ENCODE peak calls at places on chromosome 21, in six cellular contexts. K is bronchial epithelial cell, B is omental fat pad, W is neural progenitor cell, C is H9, O is nephron progenitor cell. U is an unnamed sample.

GRCh38 chr21:38958940-38959685 is 153.4 kb downstream of the ETS2 start:
- DNase-seq in K (peak; percentile 79), B (no peak), W (no peak), C (no peak), O (no peak), U (no peak)

GRCh38 chr21:46111857-46112730 is 14.2 kb downstream of the COL6A2 start:
- DNase-seq in K (no peak), B (peak; percentile 18), W (no peak), C (peak; percentile 23), O (no peak), U (peak; percentile 12)

GRCh38 chr21:44874497-44875331 is 1.2 kb upstream of the PTTG1IP start:
- DNase-seq in K (peak; percentile 9), B (peak; percentile 55), W (peak; percentile 49), C (no peak), O (peak; percentile 31), U (no peak)

GRCh38 chr21:40568756-40569155 is 278.2 kb downstream of the DSCAM start:
- DNase-seq in K (no peak), B (no peak), W (no peak), C (no peak), O (no peak), U (no peak)

GRCh38 chr21:40967771-40968170 is 120.8 kb upstream of the DSCAM start:
- DNase-seq in K (no peak), B (no peak), W (peak; percentile 23), C (peak; percentile 38), O (no peak), U (no peak)

GRCh38 chr21:42047821-42048613 is 23.1 kb upstream of the UMODL1 start:
- DNase-seq in K (no peak), B (no peak), W (no peak), C (no peak), O (no peak), U (no peak)

GRCh38 chr21:33380483-33380998 is 22.7 kb upstream of the IFNGR2 start:
- DNase-seq in K (peak; percentile 97), B (peak; percentile 92), W (no peak), C (peak; percentile 67), O (no peak), U (no peak)

GRCh38 chr21:46081022-46081861 is 16.7 kb upstream of the COL6A2 start:
- DNase-seq in K (no peak), B (no peak), W (no peak), C (peak; percentile 27), O (no peak), U (no peak)

GRCh38 chr21:45938453-45938755 is 43.2 kb upstream of the COL6A1 start:
- DNase-seq in K (no peak), B (no peak), W (no peak), C (no peak), O (no peak), U (no peak)

GRCh38 chr21:45704311-45705108 is 61.0 kb downstream of the PCBP3 start:
- DNase-seq in K (no peak), B (no peak), W (no peak), C (no peak), O (no peak), U (no peak)

GRCh38 chr21:45575304-45575992 is 33.2 kb upstream of the SLC19A1 start:
- DNase-seq in K (no peak), B (no peak), W (no peak), C (no peak), O (no peak), U (no peak)

DNA sequence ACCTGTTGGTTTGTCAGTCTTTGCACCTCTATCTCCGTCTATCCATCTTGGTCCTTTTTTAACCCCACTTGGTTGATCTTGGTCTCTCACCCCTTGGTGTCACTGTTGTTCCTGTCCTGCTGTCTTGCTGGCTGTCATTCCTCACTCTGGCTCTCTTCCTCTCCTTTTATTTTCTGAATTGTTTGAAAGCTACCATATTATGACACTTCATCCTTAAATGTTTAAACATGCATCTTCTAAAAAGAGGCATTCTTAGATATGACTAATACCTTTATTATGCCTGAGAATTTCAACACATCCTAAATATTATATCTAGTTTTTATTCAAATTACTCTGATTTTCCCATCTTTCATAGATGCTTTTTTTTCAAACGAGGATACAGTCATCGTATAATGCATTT is 37.0 kb downstream of the BACH1 start:
- DNase-seq in K (peak; percentile 48), B (no peak), W (no peak), C (no peak), O (no peak), U (no peak)
- TF ChIP-seq CTCF in K (no peak), B (no peak), W (no peak), C (peak; percentile 16), O (no peak), U (no peak)

GRCh38 chr21:37502947-37503346 is 136.4 kb downstream of the DYRK1A start:
- DNase-seq in K (no peak), B (no peak), W (no peak), C (no peak), O (no peak), U (no peak)

GRCh38 chr21:37498664-37499063 is 132.1 kb downstream of the DYRK1A start:
- DNase-seq in K (no peak), B (no peak), W (no peak), C (no peak), O (no peak), U (no peak)

GRCh38 chr21:37496972-37497371 is 130.4 kb downstream of the DYRK1A start:
- DNase-seq in K (no peak), B (no peak), W (no peak), C (no peak), O (no peak), U (no peak)
- TF ChIP-seq CTCF in K (no peak), B (no peak), W (peak; percentile 45), C (peak; percentile 60), O (no peak), U (no peak)

DNA sequence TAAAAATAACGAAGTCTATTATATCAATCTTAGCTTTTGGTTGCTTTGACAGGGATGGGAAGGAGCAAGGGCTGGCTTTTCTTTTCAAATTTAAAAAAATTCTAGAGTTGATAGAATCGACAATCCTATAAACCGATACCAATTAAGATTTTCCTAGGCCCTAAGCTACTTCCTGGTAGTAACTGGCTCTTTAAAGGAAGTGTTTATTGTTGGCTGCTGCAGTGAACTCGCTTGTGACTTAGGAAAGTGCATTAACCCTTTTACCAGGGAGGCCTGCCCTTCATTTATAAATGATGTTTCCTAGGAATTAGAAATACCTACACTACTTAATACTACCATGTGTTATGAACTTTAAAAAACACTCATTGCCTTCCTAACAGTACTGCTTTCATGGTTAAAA is 33.2 kb downstream of the ATP5PF start:
- DNase-seq in K (no peak), B (no peak), W (no peak), C (no peak), O (no peak), U (no peak)
- TF ChIP-seq CTCF in K (no peak), B (no peak), W (no peak), C (no peak), O (no peak), U (no peak)

GRCh38 chr21:31781737-31782136 is 49.8 kb upstream of the SCAF4 start:
- DNase-seq in K (no peak), B (no peak), W (no peak), C (no peak), O (no peak), U (no peak)

GRCh38 chr21:31786164-31786920 is 54.4 kb upstream of the SCAF4 start:
- DNase-seq in K (no peak), B (no peak), W (no peak), C (no peak), O (no peak), U (no peak)

GRCh38 chr21:31777857-31778256 is 45.9 kb upstream of the SCAF4 start:
- DNase-seq in K (no peak), B (no peak), W (no peak), C (no peak), O (no peak), U (no peak)

GRCh38 chr21:31780944-31781343 is 49.0 kb upstream of the SCAF4 start:
- DNase-seq in K (peak; percentile 80), B (no peak), W (no peak), C (no peak), O (no peak), U (no peak)
- TF ChIP-seq CTCF in K (peak; percentile 26), B (no peak), W (peak; percentile 17), C (peak; percentile 22), O (no peak), U (peak; percentile 47)

GRCh38 chr21:35511298-35512162 is 462.4 kb upstream of the RUNX1 start:
- DNase-seq in K (peak; percentile 91), B (no peak), W (no peak), C (no peak), O (no peak), U (no peak)

GRCh38 chr21:35509004-35509704 is 460.1 kb upstream of the RUNX1 start:
- DNase-seq in K (no peak), B (no peak), W (no peak), C (no peak), O (no peak), U (no peak)

GRCh38 chr21:35510294-35510693 is 461.2 kb upstream of the RUNX1 start:
- DNase-seq in K (peak; percentile 87), B (no peak), W (no peak), C (no peak), O (no peak), U (no peak)

GRCh38 chr21:35506352-35506751 is 457.2 kb upstream of the RUNX1 start:
- DNase-seq in K (no peak), B (no peak), W (no peak), C (no peak), O (no peak), U (no peak)

DNA sequence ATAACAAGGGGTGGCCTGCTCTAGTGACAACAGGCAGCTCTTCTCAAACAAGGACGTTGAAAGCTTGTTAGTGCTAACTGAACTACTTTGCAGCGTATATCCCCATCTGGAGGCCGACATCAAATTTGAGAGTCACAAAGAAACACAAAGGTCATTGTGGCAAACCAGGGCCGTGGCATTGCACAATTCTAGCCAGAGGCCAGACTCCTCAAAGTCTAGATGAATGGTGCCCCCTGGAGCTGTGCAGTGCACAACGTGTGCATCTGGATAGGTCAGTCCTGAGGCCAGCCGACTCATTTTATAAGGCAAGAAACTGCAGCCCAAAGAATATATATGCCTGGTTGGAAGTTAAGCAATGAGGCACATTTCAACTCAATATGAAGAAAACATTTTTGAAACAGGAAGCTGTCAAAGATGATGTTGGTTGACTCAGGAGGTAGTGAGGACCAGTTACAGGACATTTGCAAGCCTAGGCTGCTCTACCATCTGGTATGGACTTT is 459.3 kb upstream of the RUNX1 start:
- DNase-seq in K (peak; percentile 47), B (no peak), W (peak; percentile 69), C (peak; percentile 56), O (no peak), U (no peak)
- TF ChIP-seq CTCF in K (peak; percentile 2), B (no peak), W (peak; percentile 45), C (peak; percentile 56), O (no peak), U (no peak)

DNA sequence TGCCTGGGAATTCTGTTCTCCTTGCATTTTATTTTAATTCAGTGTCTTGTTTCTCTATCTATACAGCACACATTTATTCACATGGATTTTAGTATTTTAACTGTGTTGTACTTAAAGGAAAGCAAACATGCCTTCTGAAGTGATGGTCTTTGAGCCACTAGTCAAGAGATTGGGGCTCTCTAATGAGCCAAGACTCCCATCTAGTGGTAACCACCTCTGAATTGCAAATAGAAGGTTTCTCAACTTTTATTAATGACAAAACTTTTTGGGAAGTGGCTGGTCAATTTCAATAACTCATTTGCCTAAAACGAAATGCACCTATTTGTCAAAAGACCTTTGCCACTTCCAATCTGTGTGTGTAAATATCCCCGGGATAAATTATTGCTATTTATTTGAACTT is 199.6 kb downstream of the LTN1 start:
- DNase-seq in K (peak; percentile 23), B (no peak), W (peak; percentile 21), C (no peak), O (no peak), U (no peak)
- TF ChIP-seq CTCF in K (peak; percentile 24), B (no peak), W (peak; percentile 42), C (peak; percentile 59), O (no peak), U (no peak)